ENCODE peak calls at places on chromosomes 2 and 18, in eight cellular contexts. S, T, Q, K, Z, U, V and C are unnamed samples.

GRCh38 chr18:6004683-6005082 is 109.4 kb upstream of the TMEM200C start:
- DNase-seq in S (no peak), T (no peak), Q (no peak), K (no peak), Z (no peak), U (no peak), V (no peak), C (no peak)

GRCh38 chr2:60707750-60708371 is 48.2 kb upstream of the PAPOLG start:
- DNase-seq in S (no peak), T (peak), Q (no peak), K (no peak), Z (no peak), U (peak), V (peak), C (no peak)

GRCh38 chr2:68031546-68032160 is 31.2 kb downstream of the C1D start:
- DNase-seq in S (no peak), T (peak), Q (no peak), K (no peak), Z (peak), U (peak), V (peak), C (no peak)

GRCh38 chr2:139142252-139142651 is 362.1 kb upstream of the NXPH2 start:
- DNase-seq in S (no peak), T (no peak), Q (no peak), K (no peak), Z (no peak), U (peak), V (peak), C (no peak)

GRCh38 chr2:102103992-102104871 is 38.3 kb upstream of the IL1R1 start:
- DNase-seq in S (no peak), T (no peak), Q (peak), K (no peak), Z (peak), U (peak), V (no peak), C (peak)

GRCh38 chr2:216691210-216691741 is 4.1 kb downstream of the IGFBP5 start:
- DNase-seq in S (no peak), T (peak), Q (peak), K (peak), Z (peak), U (peak), V (peak), C (peak)

GRCh38 chr18:23158884-23159820 is 23.9 kb downstream of the CABLES1 start:
- DNase-seq in S (no peak), T (peak), Q (no peak), K (no peak), Z (no peak), U (no peak), V (no peak), C (no peak)

GRCh38 chr2:231330311-231330710 is 65.2 kb upstream of the B3GNT7 start:
- DNase-seq in S (no peak), T (no peak), Q (no peak), K (no peak), Z (no peak), U (no peak), V (no peak), C (peak)

GRCh38 chr18:519019-519879 is 18.7 kb upstream of the COLEC12 start:
- DNase-seq in S (no peak), T (no peak), Q (peak), K (peak), Z (no peak), U (peak), V (peak), C (no peak)

GRCh38 chr2:233486778-233487552 is 79.6 kb downstream of the USP40 start:
- DNase-seq in S (no peak), T (peak), Q (no peak), K (no peak), Z (no peak), U (peak), V (no peak), C (no peak)

GRCh38 chr2:127365211-127365643 is 22.5 kb downstream of the MAP3K2 start:
- DNase-seq in S (no peak), T (no peak), Q (no peak), K (no peak), Z (no peak), U (peak), V (no peak), C (no peak)

GRCh38 chr2:46260305-46260704 is 36.9 kb upstream of the EPAS1 start:
- DNase-seq in S (no peak), T (no peak), Q (no peak), K (no peak), Z (no peak), U (no peak), V (no peak), C (no peak)

GRCh38 chr2:240428245-240428644 is 7.2 kb upstream of the GPC1 start:
- DNase-seq in S (no peak), T (no peak), Q (no peak), K (no peak), Z (no peak), U (no peak), V (no peak), C (no peak)

GRCh38 chr2:55283083-55283482 is 14.1 kb upstream of the MTIF2 start:
- DNase-seq in S (no peak), T (no peak), Q (no peak), K (no peak), Z (no peak), U (no peak), V (no peak), C (no peak)

GRCh38 chr2:124149571-124149970 is 124.5 kb downstream of the CNTNAP5 start:
- DNase-seq in S (no peak), T (no peak), Q (no peak), K (no peak), Z (no peak), U (no peak), V (no peak), C (no peak)

GRCh38 chr2:95292623-95293260 is 4.4 kb upstream of the KCNIP3 start:
- DNase-seq in S (no peak), T (no peak), Q (no peak), K (no peak), Z (no peak), U (no peak), V (no peak), C (no peak)

GRCh38 chr2:1136071-1136470 is 185.4 kb downstream of the SNTG2 start:
- DNase-seq in S (no peak), T (no peak), Q (no peak), K (no peak), Z (no peak), U (peak), V (no peak), C (no peak)

GRCh38 chr18:71784777-71785176 is 759.4 kb downstream of the CBLN2 start:
- DNase-seq in S (no peak), T (no peak), Q (no peak), K (no peak), Z (no peak), U (no peak), V (peak), C (no peak)

GRCh38 chr18:6219116-6219717 is 195.5 kb downstream of the L3MBTL4 start:
- DNase-seq in S (no peak), T (peak), Q (no peak), K (no peak), Z (no peak), U (peak), V (peak), C (no peak)

GRCh38 chr2:215693269-215693998 is 257.6 kb upstream of the FN1 start:
- DNase-seq in S (no peak), T (no peak), Q (no peak), K (no peak), Z (no peak), U (peak), V (no peak), C (no peak)

GRCh38 chr2:64021578-64021977 is 2.4 kb upstream of the VPS54 start:
- DNase-seq in S (no peak), T (no peak), Q (no peak), K (no peak), Z (no peak), U (peak), V (no peak), C (no peak)

GRCh38 chr18:48749768-48750167 is 201.0 kb downstream of the SMAD7 start:
- DNase-seq in S (no peak), T (no peak), Q (no peak), K (peak), Z (peak), U (peak), V (no peak), C (peak)

GRCh38 chr2:221629478-221629877 is 57.4 kb upstream of the EPHA4 start:
- DNase-seq in S (no peak), T (peak), Q (no peak), K (no peak), Z (no peak), U (peak), V (no peak), C (no peak)

GRCh38 chr2:43611987-43612894 is 16.4 kb upstream of the THADA start:
- DNase-seq in S (no peak), T (peak), Q (peak), K (no peak), Z (peak), U (peak), V (peak), C (peak)

GRCh38 chr2:61340242-61340641 is 130.6 kb downstream of the USP34 start:
- DNase-seq in S (no peak), T (no peak), Q (no peak), K (no peak), Z (no peak), U (peak), V (no peak), C (no peak)

GRCh38 chr2:108643450-108643849 is 75.8 kb upstream of the RANBP2 start:
- DNase-seq in S (no peak), T (no peak), Q (no peak), K (no peak), Z (no peak), U (no peak), V (no peak), C (no peak)

GRCh38 chr2:108635630-108636354 is 83.5 kb upstream of the RANBP2 start:
- DNase-seq in S (no peak), T (no peak), Q (no peak), K (no peak), Z (no peak), U (no peak), V (no peak), C (no peak)

GRCh38 chr2:108637304-108637669 is 82.0 kb upstream of the RANBP2 start:
- DNase-seq in S (no peak), T (no peak), Q (no peak), K (no peak), Z (peak), U (peak), V (peak), C (no peak)

GRCh38 chr2:108641766-108642165 is 77.5 kb upstream of the RANBP2 start:
- DNase-seq in S (no peak), T (no peak), Q (no peak), K (no peak), Z (no peak), U (no peak), V (no peak), C (no peak)

GRCh38 chr2:108640731-108641130 is 78.6 kb upstream of the RANBP2 start:
- DNase-seq in S (no peak), T (peak), Q (no peak), K (no peak), Z (no peak), U (peak), V (no peak), C (no peak)
- H3K4me3 ChIP-seq in S (no peak), T (no peak), Q (no peak), K (no peak), Z (no peak), U (peak), V (no peak), C (no peak)

GRCh38 chr2:119387381-119388129 is 20.8 kb downstream of the DBI start:
- DNase-seq in S (peak), T (no peak), Q (peak), K (peak), Z (peak), U (peak), V (peak), C (peak)
- TF ChIP-seq CTCF in S (no peak), T (no peak), Q (peak), K (peak), Z (no peak), U (no peak), V (peak), C (no peak)

GRCh38 chr2:10080536-10081304 is 509 bp upstream of the CYS1 start:
- DNase-seq in S (no peak), T (no peak), Q (peak), K (no peak), Z (no peak), U (no peak), V (no peak), C (no peak)
- TF ChIP-seq POLR2A in S (no peak), T (no peak), Q (peak), K (no peak), Z (no peak), U (no peak), V (no peak), C (no peak)

DNA sequence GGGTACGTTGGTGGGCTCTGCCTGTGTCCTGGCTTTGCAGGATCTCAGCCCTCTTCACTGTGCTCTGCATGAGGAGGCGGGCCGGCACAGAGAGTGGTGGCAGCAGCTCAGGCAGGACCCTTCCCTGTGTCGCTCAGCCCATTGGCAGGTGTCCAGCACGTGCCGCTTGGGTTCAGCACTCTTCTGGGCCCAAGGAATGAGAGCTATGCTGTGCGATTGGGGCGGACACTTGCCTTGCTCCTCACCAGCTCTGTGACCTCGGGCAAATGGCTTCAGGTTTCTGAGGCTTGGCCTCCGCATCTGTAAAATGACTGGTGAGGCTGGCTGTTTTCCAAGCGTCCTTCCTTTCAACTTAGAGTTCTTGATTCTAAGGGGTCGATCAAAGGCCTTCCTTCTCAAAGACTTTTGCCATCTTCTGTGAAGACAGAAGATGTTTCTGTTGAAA is 35.5 kb downstream of the GLI2 start:
- DNase-seq in S (no peak), T (no peak), Q (no peak), K (peak), Z (no peak), U (no peak), V (no peak), C (peak)
- H3K4me3 ChIP-seq in S (no peak), T (no peak), Q (no peak), K (no peak), Z (no peak), U (no peak), V (no peak), C (no peak)

GRCh38 chr2:26889796-26890195 is 41.9 kb downstream of the DPYSL5 start:
- DNase-seq in S (no peak), T (no peak), Q (no peak), K (no peak), Z (no peak), U (no peak), V (no peak), C (peak)

GRCh38 chr2:26892133-26892532 is 44.2 kb downstream of the DPYSL5 start:
- DNase-seq in S (no peak), T (no peak), Q (no peak), K (no peak), Z (no peak), U (no peak), V (no peak), C (no peak)

GRCh38 chr2:26887142-26887541 is 39.2 kb downstream of the DPYSL5 start:
- DNase-seq in S (no peak), T (no peak), Q (no peak), K (no peak), Z (no peak), U (no peak), V (no peak), C (peak)

GRCh38 chr2:26892916-26893524 is 45.1 kb downstream of the DPYSL5 start:
- DNase-seq in S (no peak), T (no peak), Q (no peak), K (no peak), Z (no peak), U (no peak), V (no peak), C (no peak)

GRCh38 chr2:26890341-26891000 is 42.5 kb downstream of the DPYSL5 start:
- DNase-seq in S (no peak), T (no peak), Q (no peak), K (no peak), Z (no peak), U (no peak), V (no peak), C (peak)
- TF ChIP-seq CTCF in S (no peak), T (no peak), Q (no peak), K (no peak), Z (no peak), U (no peak), V (no peak), C (no peak)